ENCODE peak calls at places on chromosomes 12 and 14, in seven cellular contexts. Z is fibroblast of pulmonary artery, D is HCT116, J is fibroblast of mammary gland, W is mammary epithelial cell, T is epithelial cell of proximal tubule, O is brain microvascular endothelial cell. X is an unnamed sample.
A peak's percentile ranks its signal among the peaks of the same experiment; 100 is the strongest.

GRCh38 chr12:116466536-116466935 is 92.6 kb upstream of the MAP1LC3B2 start:
- DNase-seq in Z (peak; percentile 29), D (no peak), J (no peak), W (no peak), T (no peak), O (peak; percentile 14), X (peak; percentile 70)

GRCh38 chr12:115132145-115132544 is 448.2 kb upstream of the TBX3 start:
- DNase-seq in Z (peak; percentile 90), D (no peak), J (no peak), W (peak; percentile 88), T (no peak), O (no peak), X (no peak)

GRCh38 chr14:52146504-52146903 is 77.6 kb upstream of the NID2 start:
- DNase-seq in Z (peak; percentile 16), D (no peak), J (peak; percentile 14), W (no peak), T (no peak), O (no peak), X (peak; percentile 8)

GRCh38 chr14:49497725-49498348 is 88.3 kb downstream of the RPS29 start:
- DNase-seq in Z (peak; percentile 85), D (peak; percentile 72), J (peak; percentile 81), W (peak; percentile 64), T (peak; percentile 40), O (peak; percentile 65), X (peak; percentile 76)

GRCh38 chr12:26250801-26251200 is 55.4 kb downstream of the SSPN start:
- DNase-seq in Z (peak; percentile 64), D (no peak), J (no peak), W (no peak), T (no peak), O (peak; percentile 40), X (no peak)

GRCh38 chr12:15787801-15788200 is 1.4 kb downstream of the EPS8 start:
- DNase-seq in Z (no peak), D (no peak), J (no peak), W (peak; percentile 31), T (no peak), O (no peak), X (peak; percentile 42)

GRCh38 chr14:92680781-92681650 is 67.4 kb downstream of the LGMN start:
- DNase-seq in Z (peak; percentile 82), D (peak; percentile 26), J (peak; percentile 76), W (peak; percentile 61), T (no peak), O (peak; percentile 59), X (peak; percentile 79)

GRCh38 chr14:97796511-97796910 is 999.3 kb downstream of the VRK1 start:
- DNase-seq in Z (no peak), D (no peak), J (no peak), W (no peak), T (no peak), O (no peak), X (no peak)

GRCh38 chr12:120468846-120469449 is 600 bp downstream of the SRSF9 start:
- DNase-seq in Z (no peak), D (no peak), J (no peak), W (no peak), T (no peak), O (peak; percentile 10), X (peak; percentile 33)

GRCh38 chr12:52952082-52952801 is 3.3 kb downstream of the KRT18 start:
- DNase-seq in Z (no peak), D (no peak), J (no peak), W (no peak), T (no peak), O (no peak), X (no peak)

GRCh38 chr14:38948171-38948570 is 154.9 kb downstream of the SEC23A start:
- DNase-seq in Z (peak; percentile 49), D (no peak), J (peak; percentile 23), W (peak; percentile 85), T (no peak), O (no peak), X (no peak)

GRCh38 chr14:90444077-90444696 is 47.4 kb downstream of the CALM1 start:
- DNase-seq in Z (peak; percentile 18), D (no peak), J (peak; percentile 40), W (peak; percentile 98), T (peak; percentile 98), O (no peak), X (peak; percentile 23)

GRCh38 chr14:102957222-102957621 is 34.8 kb downstream of the AMN start:
- DNase-seq in Z (no peak), D (no peak), J (peak; percentile 54), W (no peak), T (no peak), O (no peak), X (no peak)

GRCh38 chr14:89372156-89372555 is 44.9 kb downstream of the FOXN3 start:
- DNase-seq in Z (no peak), D (no peak), J (no peak), W (no peak), T (no peak), O (no peak), X (no peak)

GRCh38 chr14:104531421-104532190 is 48.0 kb upstream of the C14orf180 start:
- DNase-seq in Z (no peak), D (no peak), J (no peak), W (no peak), T (no peak), O (no peak), X (no peak)

GRCh38 chr12:3311027-3311402 is 180.0 kb upstream of the PRMT8 start:
- DNase-seq in Z (no peak), D (peak; percentile 83), J (peak; percentile 23), W (peak; percentile 87), T (no peak), O (no peak), X (no peak)

GRCh38 chr12:51848843-51849735 is 571 bp upstream of the FIGNL2 start:
- DNase-seq in Z (no peak), D (no peak), J (no peak), W (no peak), T (no peak), O (no peak), X (no peak)
- H3K4me3 ChIP-seq in Z (no peak overlapping the region), D (no peak overlapping the region), J (no peak overlapping the region), W (no peak overlapping the region), T (peak overlapping the region; percentile 49), O (no peak overlapping the region), X (no peak overlapping the region)

GRCh38 chr12:43621262-43621661 is 69.3 kb upstream of the ADAMTS20 start:
- DNase-seq in Z (no peak), D (no peak), J (no peak), W (no peak), T (no peak), O (no peak), X (no peak)
- TF ChIP-seq CTCF in Z (no peak), D (peak; percentile 17), J (no peak), W (no peak), T (no peak), O (no peak), X (no peak)

DNA sequence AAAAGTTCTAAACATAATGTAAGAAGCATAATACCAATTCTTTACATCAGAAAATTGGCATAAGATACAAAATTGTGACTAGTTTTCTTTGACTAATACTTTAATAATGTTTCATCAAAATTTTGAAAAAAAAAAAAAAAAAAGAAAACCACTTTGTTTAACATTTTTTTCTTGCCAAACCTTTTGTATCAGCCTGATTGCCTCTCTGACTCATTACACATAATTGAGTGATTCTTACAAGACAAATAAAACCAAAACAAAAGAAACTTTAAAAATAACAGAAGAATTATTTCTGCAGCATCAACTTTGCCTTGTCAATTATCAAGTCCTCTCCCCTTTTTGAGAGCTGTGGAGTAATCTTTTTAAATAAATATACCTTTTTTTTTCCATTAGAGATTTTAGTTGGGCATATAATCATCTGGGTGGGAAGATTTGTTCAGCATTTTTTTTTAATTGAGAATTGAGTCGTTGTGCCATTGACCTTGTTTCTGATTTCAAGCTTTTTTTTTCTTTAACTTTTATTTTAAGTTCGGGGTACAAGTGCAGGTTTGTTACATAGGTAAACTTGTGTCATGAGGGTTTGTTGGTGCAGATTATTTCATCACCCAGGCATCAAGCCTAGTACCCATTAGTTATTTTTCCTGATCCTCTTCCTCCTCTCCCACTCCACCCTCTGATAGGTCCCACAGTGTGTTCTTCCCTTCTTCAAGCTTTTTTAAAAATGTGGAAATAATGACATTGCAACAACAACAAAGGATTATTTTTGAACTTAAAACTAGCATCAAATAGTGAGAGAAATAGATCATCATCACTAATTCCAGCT is 45.8 kb upstream of the HMGA2 start:
- DNase-seq in Z (peak; percentile 44), D (no peak), J (peak; percentile 84), W (peak; percentile 55), T (no peak), O (no peak), X (peak; percentile 12)
- H3K4me3 ChIP-seq in Z (no peak overlapping the region), D (peak overlapping the region; percentile 15), J (no peak overlapping the region), W (no peak overlapping the region), T (no peak overlapping the region), O (no peak overlapping the region), X (no peak overlapping the region)

DNA sequence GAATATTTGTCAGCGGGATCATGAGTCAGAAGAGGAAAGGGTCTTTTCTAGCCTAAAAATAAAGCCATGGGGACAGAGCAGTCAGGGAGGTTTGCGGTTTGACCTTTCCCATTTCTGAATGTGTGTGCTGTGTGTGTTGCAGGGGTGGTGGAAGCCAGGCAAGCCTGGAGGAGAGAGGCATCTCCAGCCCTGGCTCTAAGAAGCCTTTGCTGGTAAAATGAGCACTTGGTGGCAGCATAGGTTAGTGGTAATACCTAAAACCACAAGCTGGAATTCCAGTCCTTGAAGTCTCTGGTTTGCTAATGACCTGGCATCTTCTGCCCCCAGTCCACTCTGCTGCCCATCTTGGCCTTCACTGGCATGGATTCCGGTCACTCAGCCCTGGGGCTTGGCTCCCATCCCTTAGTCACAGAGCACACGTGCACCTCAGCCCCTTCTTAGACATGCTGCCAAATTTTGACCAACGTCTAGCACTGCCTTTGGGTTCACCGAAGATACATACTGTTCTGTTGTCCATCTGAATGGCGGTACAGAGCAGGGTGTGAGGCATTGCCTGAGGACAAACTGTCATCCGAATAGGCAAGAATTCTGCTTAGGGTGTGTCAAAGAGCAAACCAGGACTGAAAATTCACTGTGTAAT is 52.7 kb downstream of the KCNA5 start:
- DNase-seq in Z (peak; percentile 6), D (peak; percentile 4), J (peak; percentile 4), W (peak; percentile 38), T (no peak), O (peak; percentile 64), X (peak; percentile 19)
- TF ChIP-seq CTCF in Z (no peak), D (peak; percentile 16), J (no peak), W (peak; percentile 9), T (peak; percentile 20), O (peak; percentile 56), X (no peak)

GRCh38 chr12:104671407-104672095 is 214.8 kb downstream of the CHST11 start:
- DNase-seq in Z (peak; percentile 95), D (peak; percentile 93), J (peak; percentile 91), W (peak; percentile 96), T (peak; percentile 99), O (peak; percentile 81), X (peak; percentile 84)
- H3K4me3 ChIP-seq in Z (no peak overlapping the region), D (peak overlapping the region; percentile 47), J (no peak overlapping the region), W (no peak overlapping the region), T (peak overlapping the region; percentile 33), O (no peak overlapping the region), X (no peak overlapping the region)

GRCh38 chr12:48197549-48197966 is 5.5 kb downstream of the OR10AD1 start:
- DNase-seq in Z (peak; percentile 60), D (peak; percentile 23), J (peak; percentile 46), W (peak; percentile 41), T (peak; percentile 32), O (peak; percentile 51), X (no peak)
- TF ChIP-seq CTCF in Z (peak; percentile 61), D (peak; percentile 69), J (peak; percentile 50), W (peak; percentile 46), T (peak; percentile 62), O (peak; percentile 58), X (peak; percentile 29)